ENCODE peak calls at places on chromosomes 2 and 18, in five cellular contexts. C is IMR-90, A is neuronal stem cell, W is H9, S is mesendoderm. F is an unnamed sample.

GRCh38 chr2:70934981-70935380 is 719 bp upstream of the ATP6V1B1 start:
- DNase-seq in C (no peak), A (no peak), W (no peak), S (no peak), F (no peak)

GRCh38 chr18:46555213-46555612 is 101.8 kb downstream of the LOXHD1 start:
- DNase-seq in A (no peak), W (no peak), S (no peak), C (no peak), F (no peak)

GRCh38 chr18:23141022-23141999 is 6.0 kb downstream of the CABLES1 start:
- DNase-seq in S (no peak), W (no peak), A (no peak), C (no peak), F (no peak)

GRCh38 chr18:25284861-25285574 is 66.9 kb downstream of the ZNF521 start:
- DNase-seq in S (peak; percentile 14), W (no peak), A (no peak), C (peak; percentile 41), F (no peak)

GRCh38 chr2:70902067-70902442 is 33.6 kb upstream of the ATP6V1B1 start:
- DNase-seq in C (peak; percentile 18), A (no peak), S (peak; percentile 66), W (no peak), F (no peak)

GRCh38 chr2:10331702-10332401 is 29.1 kb downstream of the HPCAL1 start:
- DNase-seq in C (no peak), W (no peak), A (no peak), S (no peak), F (no peak)

GRCh38 chr2:227411320-227411989 is 23.7 kb upstream of the SCYGR1 start:
- DNase-seq in A (no peak), C (peak; percentile 39), S (no peak), W (no peak), F (no peak)

GRCh38 chr18:79682896-79683625 is 3.5 kb downstream of the CTDP1 start:
- DNase-seq in W (no peak), C (no peak), S (no peak), A (no peak), F (no peak)

GRCh38 chr2:39124770-39125075 is 3.9 kb upstream of the SOS1 start:
- DNase-seq in A (no peak), C (no peak), W (no peak), S (no peak), F (no peak)

GRCh38 chr2:218217366-218218309 is 649 bp downstream of the ARPC2 start:
- DNase-seq in A (peak; percentile 31), C (peak; percentile 23), W (peak; percentile 36), S (peak; percentile 68), F (peak; percentile 56)

GRCh38 chr2:143399679-143400078 is 270.5 kb downstream of the ARHGAP15 start:
- DNase-seq in W (no peak), S (no peak), A (no peak), C (peak; percentile 20), F (peak; percentile 9)

GRCh38 chr2:47034973-47035609 is 119.5 kb upstream of the MCFD2 start:
- DNase-seq in W (no peak), C (no peak), S (peak; percentile 90), A (peak; percentile 49), F (peak; percentile 50)

GRCh38 chr2:221104391-221104811 is 467.7 kb downstream of the EPHA4 start:
- DNase-seq in W (peak; percentile 68), C (peak; percentile 64), S (peak; percentile 33), A (no peak), F (no peak)

GRCh38 chr18:3409811-3410210 is 40.2 kb upstream of the TGIF1 start:
- DNase-seq in W (no peak), S (no peak), C (no peak), A (peak; percentile 11), F (no peak)

GRCh38 chr2:238926761-238927611 is 79.1 kb downstream of the TWIST2 start:
- DNase-seq in W (no peak), C (no peak), A (no peak), S (no peak), F (no peak)
- H4K8ac ChIP-seq in W (no peak overlapping the region), C (no peak overlapping the region), A (peak overlapping the region; percentile 26), S (no peak overlapping the region), F (no peak overlapping the region)

GRCh38 chr2:85251070-85251616 is 76.6 kb downstream of the TGOLN2 start:
- DNase-seq in A (no peak), W (no peak), C (no peak), S (no peak), F (no peak)

GRCh38 chr2:85247591-85247990 is 80.2 kb downstream of the TGOLN2 start:
- DNase-seq in S (no peak), W (no peak), C (no peak), A (no peak), F (no peak)

GRCh38 chr2:85246348-85246747 is 81.4 kb downstream of the TGOLN2 start:
- DNase-seq in C (no peak), W (no peak), A (no peak), S (no peak), F (peak; percentile 22)

GRCh38 chr2:85250045-85250444 is 77.7 kb downstream of the TGOLN2 start:
- DNase-seq in S (no peak), C (peak; percentile 39), W (no peak), A (no peak), F (no peak)

DNA sequence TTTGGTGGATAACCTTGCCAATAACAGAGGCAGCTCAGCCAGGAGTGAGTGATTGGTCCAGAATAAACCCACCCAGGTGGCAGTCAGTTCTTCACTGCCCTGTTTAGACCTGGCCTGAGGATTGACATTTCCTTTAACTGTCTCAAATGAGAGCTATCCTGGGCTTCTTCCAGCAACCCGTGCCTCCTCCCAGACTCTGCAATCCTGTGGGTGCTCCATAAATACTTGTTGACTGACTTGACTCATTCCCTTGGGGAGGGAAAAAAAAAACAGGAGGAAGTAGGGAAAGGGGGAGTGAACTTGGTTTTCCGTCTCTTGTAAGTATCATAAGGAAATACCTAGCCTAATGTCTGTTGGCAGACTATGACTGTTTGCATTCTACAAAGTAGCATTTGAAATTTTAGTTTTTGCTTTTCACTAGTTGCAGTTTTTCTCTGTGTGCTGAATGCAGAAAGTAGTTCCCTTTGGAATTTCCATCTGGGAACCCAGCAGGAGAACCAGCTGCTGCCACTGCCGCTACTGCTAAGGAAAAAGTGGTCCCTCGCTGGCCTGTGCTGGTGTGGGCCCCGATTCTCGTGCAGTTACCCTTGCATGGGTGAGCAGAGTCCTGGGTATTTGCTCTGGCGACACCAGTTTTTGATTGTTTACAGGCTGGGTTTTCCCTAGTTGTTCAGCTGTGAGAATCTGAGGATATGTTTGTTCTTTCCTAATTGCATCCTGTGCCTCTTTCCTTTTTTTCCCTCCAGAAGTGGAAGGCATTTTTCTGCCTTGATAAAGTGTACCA is 78.9 kb downstream of the TGOLN2 start:
- DNase-seq in A (no peak), S (peak; percentile 61), C (peak; percentile 94), W (no peak), F (peak; percentile 10)
- H3K4ac ChIP-seq in A (no peak overlapping the region), S (no peak overlapping the region), C (peak overlapping the region; percentile 89), W (peak overlapping the region; percentile 15), F (no peak overlapping the region)

GRCh38 chr2:205714789-205715411 is 32.6 kb downstream of the NRP2 start:
- DNase-seq in W (no peak), A (no peak), C (peak; percentile 38), S (no peak), F (no peak)
- H4K8ac ChIP-seq in W (no peak overlapping the region), A (no peak overlapping the region), C (peak overlapping the region; percentile 42), S (no peak overlapping the region), F (peak overlapping the region; percentile 20)

GRCh38 chr2:7709907-7710306 is 792.7 kb downstream of the RNF144A start:
- DNase-seq in A (no peak), S (no peak), W (no peak), C (peak; percentile 31), F (no peak)

GRCh38 chr2:7703523-7704144 is 786.4 kb downstream of the RNF144A start:
- DNase-seq in S (peak; percentile 65), W (peak; percentile 80), A (no peak), C (no peak), F (no peak)

GRCh38 chr2:7707723-7708122 is 790.5 kb downstream of the RNF144A start:
- DNase-seq in C (peak; percentile 51), S (peak; percentile 35), W (no peak), A (no peak), F (no peak)

GRCh38 chr2:7704296-7704865 is 787.2 kb downstream of the RNF144A start:
- DNase-seq in W (no peak), S (no peak), A (no peak), C (no peak), F (no peak)

GRCh38 chr2:7706791-7707190 is 789.6 kb downstream of the RNF144A start:
- DNase-seq in A (no peak), W (no peak), C (no peak), S (no peak), F (no peak)
- H3K4ac ChIP-seq in A (no peak overlapping the region), W (no peak overlapping the region), C (no peak overlapping the region), S (no peak overlapping the region), F (no peak overlapping the region)

DNA sequence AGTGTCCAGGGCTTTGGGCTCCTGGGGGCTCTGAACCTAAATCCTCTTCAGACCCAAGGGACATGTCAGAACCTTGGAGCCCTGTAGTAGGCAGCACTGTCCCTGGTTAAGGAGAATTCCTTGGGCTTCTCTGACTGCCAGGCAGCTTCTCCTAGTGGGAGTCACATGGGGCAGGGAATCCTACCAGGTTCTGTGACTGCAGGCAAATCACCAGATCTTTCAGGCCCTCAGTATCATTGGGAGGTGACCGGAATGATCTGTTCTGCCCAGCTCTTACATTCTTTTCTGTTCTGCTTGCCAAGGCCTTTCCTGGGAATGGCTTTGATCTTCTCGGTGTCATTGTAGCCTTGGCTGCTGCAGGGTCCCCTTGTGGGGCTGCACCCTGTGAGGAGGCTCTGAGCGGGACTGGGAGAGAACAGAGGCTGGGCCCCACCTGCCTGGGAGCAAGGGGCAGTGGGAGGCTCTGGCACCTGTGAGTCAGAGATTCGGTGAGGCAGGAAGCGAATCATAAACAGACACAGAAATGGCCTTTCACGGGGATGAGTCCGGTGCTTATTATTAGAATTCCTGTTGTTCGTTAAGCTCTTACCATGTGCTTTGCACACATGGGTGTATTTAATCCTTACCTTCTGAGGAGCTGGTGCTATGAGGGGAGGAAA is 14.1 kb downstream of the CEP68 start:
- DNase-seq in C (peak; percentile 80), A (no peak), S (peak; percentile 73), W (no peak), F (no peak)
- H4K8ac ChIP-seq in C (no peak overlapping the region), A (no peak overlapping the region), S (no peak overlapping the region), W (no peak overlapping the region), F (no peak overlapping the region)

GRCh38 chr18:58146099-58146498 is 102.1 kb downstream of the NEDD4L start:
- DNase-seq in C (no peak), A (no peak), W (no peak), S (no peak), F (no peak)

GRCh38 chr18:58143391-58143790 is 99.4 kb downstream of the NEDD4L start:
- DNase-seq in C (peak; percentile 84), S (no peak), W (no peak), A (no peak), F (peak; percentile 98)

GRCh38 chr18:58144106-58144505 is 100.1 kb downstream of the NEDD4L start:
- DNase-seq in W (no peak), C (no peak), S (no peak), A (no peak), F (no peak)

GRCh38 chr18:58140366-58141325 is 96.6 kb downstream of the NEDD4L start:
- DNase-seq in S (peak; percentile 33), A (no peak), C (no peak), W (no peak), F (no peak)

GRCh38 chr18:58144671-58145285 is 100.8 kb downstream of the NEDD4L start:
- DNase-seq in A (no peak), W (no peak), C (no peak), S (no peak), F (no peak)
- H3K4ac ChIP-seq in A (no peak overlapping the region), W (no peak overlapping the region), C (no peak overlapping the region), S (no peak overlapping the region), F (no peak overlapping the region)

F was measured in trophoblast cell.